ENCODE peak calls at places on chromosomes 2 and 18, in seven cellular contexts. Z is H9, O is IMR-90, X is neuronal stem cell, A is mesendoderm, H is H1, Q is trophoblast cell. F is an unnamed sample.

GRCh38 chr2:209340522-209340921 is 83.3 kb upstream of the MAP2 start:
- DNase-seq in Z (no peak), O (no peak), X (no peak), A (no peak), H (no peak), Q (no peak), F (no peak)

GRCh38 chr18:6819332-6819731 is 89.8 kb downstream of the ARHGAP28 start:
- DNase-seq in Z (no peak), O (no peak), X (no peak), A (no peak), H (no peak), Q (no peak), F (no peak)

GRCh38 chr2:160209457-160209856 is 9.4 kb upstream of the ITGB6 start:
- DNase-seq in Z (no peak), O (peak; percentile 99), X (no peak), A (no peak), H (no peak), Q (peak; percentile 89), F (peak; percentile 96)

GRCh38 chr2:215144106-215144875 is 5.9 kb upstream of the ABCA12 start:
- DNase-seq in Z (no peak), O (no peak), X (no peak), A (no peak), H (no peak), Q (no peak), F (no peak)

GRCh38 chr2:31386648-31387047 is 27.9 kb downstream of the XDH start:
- DNase-seq in Z (peak; percentile 55), O (no peak), X (peak; percentile 12), A (peak; percentile 73), H (peak; percentile 61), Q (no peak), F (no peak)

GRCh38 chr2:136796339-136796738 is 31.0 kb downstream of the THSD7B start:
- DNase-seq in Z (no peak), O (no peak), X (no peak), A (no peak), H (no peak), Q (no peak), F (no peak)

GRCh38 chr2:157497603-157498314 is 53.9 kb upstream of the CYTIP start:
- DNase-seq in Z (no peak), O (peak; percentile 49), X (peak; percentile 6), A (peak; percentile 55), H (no peak), Q (peak; percentile 78), F (peak; percentile 32)

GRCh38 chr18:67265464-67266245 is 250.9 kb downstream of the DSEL start:
- DNase-seq in Z (no peak), O (peak; percentile 79), X (no peak), A (no peak), H (no peak), Q (no peak), F (peak; percentile 73)

GRCh38 chr2:15912203-15912602 is 28.1 kb upstream of the MYCN start:
- DNase-seq in Z (no peak), O (peak; percentile 1), X (no peak), A (no peak), H (peak; percentile 40), Q (peak; percentile 96), F (peak; percentile 90)

GRCh38 chr2:150542692-150543091 is 55.2 kb upstream of the RND3 start:
- DNase-seq in Z (no peak), O (no peak), X (no peak), A (no peak), H (no peak), Q (no peak), F (no peak)

GRCh38 chr2:85180322-85181092 is 47.3 kb downstream of the TCF7L1 start:
- DNase-seq in Z (no peak), O (no peak), X (no peak), A (no peak), H (no peak), Q (no peak), F (no peak)

GRCh38 chr2:98467082-98467536 is 22.5 kb downstream of the INPP4A start:
- DNase-seq in Z (no peak), O (no peak), X (no peak), A (no peak), H (no peak), Q (no peak), F (no peak)
- H2BK120ac ChIP-seq in Z (no peak overlapping the region), O (no peak overlapping the region), X (no peak overlapping the region), A (no peak overlapping the region), H (no peak overlapping the region), Q (no peak overlapping the region), F (no peak overlapping the region)

DNA sequence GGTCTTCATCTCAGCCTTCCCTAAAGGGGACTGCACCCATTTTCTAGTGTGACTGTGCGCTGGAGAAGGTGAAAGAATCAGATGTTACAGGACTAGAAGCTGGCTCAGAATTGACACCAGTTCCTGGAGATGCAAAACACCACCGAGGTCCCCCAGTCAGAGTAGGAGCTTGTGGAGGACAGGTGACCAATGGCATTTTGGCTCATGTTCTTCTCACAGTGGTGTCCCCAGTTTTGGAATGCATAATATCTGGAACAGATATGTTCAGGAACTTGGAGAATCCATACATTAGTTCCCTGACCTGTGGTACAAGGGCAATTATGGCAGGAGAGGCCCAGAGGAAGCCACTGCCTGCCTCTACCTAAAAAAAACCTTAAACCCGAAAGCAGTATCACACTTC is 66.3 kb downstream of the PSMG2 start:
- DNase-seq in Z (no peak), O (no peak), X (no peak), A (no peak), H (no peak), Q (no peak), F (no peak)
- H2BK120ac ChIP-seq in Z (no peak overlapping the region), O (no peak overlapping the region), X (no peak overlapping the region), A (no peak overlapping the region), H (no peak overlapping the region), Q (no peak overlapping the region), F (no peak overlapping the region)

DNA sequence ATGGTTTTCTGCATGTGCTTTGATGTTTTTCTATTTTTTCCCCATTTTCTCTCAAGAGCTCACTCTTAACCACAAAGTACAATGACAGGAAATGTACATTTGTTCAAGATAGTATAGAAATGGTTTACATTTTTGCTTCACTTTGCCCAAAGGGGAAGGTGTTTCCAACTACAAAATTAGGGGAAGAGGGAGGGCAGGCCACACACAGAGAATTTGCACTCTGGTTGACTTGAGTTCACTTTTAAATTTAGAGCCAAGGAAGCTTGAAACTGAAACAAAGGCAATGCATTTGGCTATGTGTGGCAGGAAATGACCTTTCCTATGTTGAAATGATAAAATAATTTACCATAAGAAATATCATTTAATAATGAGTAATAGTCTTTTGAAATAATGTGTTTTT is 19.1 kb upstream of the VIT start:
- DNase-seq in Z (no peak), O (no peak), X (no peak), A (no peak), H (no peak), Q (no peak), F (no peak)
- H2BK120ac ChIP-seq in Z (no peak overlapping the region), O (peak overlapping the region; percentile 54), X (no peak overlapping the region), A (no peak overlapping the region), H (no peak overlapping the region), Q (no peak overlapping the region), F (no peak overlapping the region)

DNA sequence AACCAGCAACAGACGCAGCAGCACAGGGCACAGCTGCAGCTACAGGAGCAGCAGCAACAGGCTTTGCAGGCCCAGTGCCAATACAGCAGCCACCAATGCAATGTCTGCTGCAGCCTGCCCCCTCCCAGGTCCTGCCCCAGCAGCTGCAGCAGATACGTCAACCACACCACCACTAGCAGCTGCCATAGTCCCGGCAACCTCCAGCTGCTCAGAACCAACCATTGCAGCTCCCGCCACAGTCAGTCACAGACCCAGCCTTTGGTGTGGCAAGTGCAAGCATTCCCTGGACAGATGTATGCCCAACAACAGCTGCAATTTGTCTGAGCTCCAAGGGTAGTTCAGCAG is 53.3 kb upstream of the TUBA3E start:
- DNase-seq in Z (no peak), O (no peak), X (no peak), A (no peak), H (no peak), Q (no peak), F (no peak)
- H2BK120ac ChIP-seq in Z (no peak overlapping the region), O (no peak overlapping the region), X (no peak overlapping the region), A (no peak overlapping the region), H (no peak overlapping the region), Q (no peak overlapping the region), F (no peak overlapping the region)

GRCh38 chr2:168401048-168401556 is 55.0 kb upstream of the CERS6 start:
- DNase-seq in Z (no peak), O (no peak), X (no peak), A (no peak), H (no peak), Q (no peak), F (no peak)
- H2BK120ac ChIP-seq in Z (no peak overlapping the region), O (no peak overlapping the region), X (no peak overlapping the region), A (no peak overlapping the region), H (no peak overlapping the region), Q (no peak overlapping the region), F (no peak overlapping the region)

DNA sequence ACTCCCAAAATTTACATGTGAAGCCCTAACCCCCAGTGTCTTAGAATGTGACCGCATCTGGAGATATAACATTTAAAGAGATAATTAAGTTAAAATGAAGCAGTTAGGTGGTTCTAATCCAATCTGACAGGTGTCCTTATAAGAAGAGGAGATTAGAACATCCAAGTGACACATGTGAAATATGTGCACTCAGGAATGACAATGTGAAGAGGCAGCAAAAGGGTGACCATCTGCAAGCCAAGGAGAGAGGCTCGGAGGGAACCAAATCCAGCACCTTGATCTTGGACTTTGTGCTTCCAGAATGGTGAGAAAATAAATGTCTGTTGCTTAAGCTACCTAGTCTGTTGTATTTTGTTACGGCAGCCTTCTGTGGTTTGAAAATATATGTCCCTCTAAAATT is 165.4 kb downstream of the FIGN start:
- DNase-seq in Z (no peak), O (no peak), X (no peak), A (no peak), H (no peak), Q (no peak), F (no peak)
- H2BK120ac ChIP-seq in Z (no peak overlapping the region), O (no peak overlapping the region), X (no peak overlapping the region), A (no peak overlapping the region), H (no peak overlapping the region), Q (no peak overlapping the region), F (no peak overlapping the region)

F was measured in mesenchymal stem cell.